ENCODE peak calls at places on chromosomes 3 and 15, in four cellular contexts. F is HepG2, R is K562, Z is GM12878. X is an unnamed sample.

GRCh38 chr3:98786364-98786930 is 23.3 kb downstream of the ST3GAL6 start:
- DNase-seq in F (peak; percentile 89), R (no peak), Z (no peak), X (no peak)

GRCh38 chr3:149534671-149535394 is 60.3 kb downstream of the TM4SF4 start:
- DNase-seq in F (no peak), R (no peak), Z (no peak), X (no peak)

GRCh38 chr3:185150561-185150960 is 2.3 kb downstream of the C3orf70 start:
- DNase-seq in F (no peak), R (no peak), Z (no peak), X (no peak)

GRCh38 chr15:73965094-73965729 is 26.9 kb downstream of the STOML1 start:
- DNase-seq in F (no peak), R (no peak), Z (no peak), X (peak; percentile 28)

GRCh38 chr3:73451276-73451973 is 173.3 kb downstream of the PDZRN3 start:
- DNase-seq in F (no peak), R (no peak), Z (peak; percentile 23), X (no peak)

GRCh38 chr3:197490098-197490497 is 65.7 kb downstream of the BDH1 start:
- DNase-seq in F (peak; percentile 38), R (no peak), Z (no peak), X (no peak)

GRCh38 chr3:31357451-31357850 is 175.3 kb upstream of the STT3B start:
- DNase-seq in F (no peak), R (no peak), Z (no peak), X (no peak)

GRCh38 chr15:91135201-91136130 is 35.4 kb downstream of the SV2B start:
- DNase-seq in F (no peak), R (no peak), Z (peak; percentile 36), X (no peak)

GRCh38 chr15:89486726-89487050 is 9.7 kb downstream of the RHCG start:
- DNase-seq in F (no peak), R (peak; percentile 30), Z (no peak), X (no peak)

GRCh38 chr15:39358441-39359041 is 222.3 kb upstream of the THBS1 start:
- DNase-seq in F (peak; percentile 18), R (peak; percentile 63), Z (no peak), X (no peak)

GRCh38 chr3:194686816-194687637 is 1.3 kb downstream of the FAM43A start:
- DNase-seq in F (no peak), R (no peak), Z (no peak), X (no peak)

GRCh38 chr3:184180165-184180564 is 5.5 kb downstream of the AP2M1 start:
- DNase-seq in F (no peak), R (peak; percentile 51), Z (no peak), X (no peak)

GRCh38 chr3:147360936-147361670 is 45.2 kb downstream of the ZIC4 start:
- DNase-seq in F (no peak), R (no peak), Z (no peak), X (peak; percentile 19)

GRCh38 chr3:196251918-196252317 is 35.6 kb downstream of the SLC51A start:
- DNase-seq in F (no peak), R (no peak), Z (no peak), X (no peak)

GRCh38 chr15:33226559-33227181 is 32.2 kb upstream of the FMN1 start:
- DNase-seq in F (no peak), R (peak; percentile 45), Z (peak; percentile 52), X (peak; percentile 34)

GRCh38 chr3:98556164-98557130 is 24.7 kb downstream of the GPR15 start:
- DNase-seq in F (no peak), R (no peak), Z (peak; percentile 99), X (no peak)

GRCh38 chr15:37061996-37062395 is 38.4 kb downstream of the MEIS2 start:
- DNase-seq in F (no peak), R (no peak), Z (no peak), X (no peak)

GRCh38 chr3:158160958-158161357 is 51.1 kb downstream of the RSRC1 start:
- DNase-seq in F (no peak), R (no peak), Z (no peak), X (no peak)

GRCh38 chr3:60573494-60573893 is 677.8 kb downstream of the FHIT start:
- DNase-seq in F (no peak), R (no peak), Z (no peak), X (no peak)

GRCh38 chr3:76199382-76199781 is 414.0 kb upstream of the ZNF717 start:
- DNase-seq in F (no peak), R (no peak), Z (no peak), X (no peak)

GRCh38 chr3:158337007-158337608 is 227.2 kb downstream of the RSRC1 start:
- DNase-seq in F (no peak), R (no peak), Z (no peak), X (no peak)

GRCh38 chr15:71595846-71596553 is 214.4 kb upstream of the NR2E3 start:
- DNase-seq in F (no peak), R (no peak), Z (no peak), X (no peak)

GRCh38 chr3:59607628-59608027 is 557.8 kb upstream of the CFAP20DC start:
- DNase-seq in F (peak; percentile 34), R (peak; percentile 8), Z (no peak), X (no peak)

GRCh38 chr3:23712656-23713559 is 92.8 kb upstream of the UBE2E1 start:
- DNase-seq in F (no peak), R (peak; percentile 19), Z (no peak), X (no peak)

GRCh38 chr3:39140341-39140971 is 12.9 kb downstream of the CSRNP1 start:
- DNase-seq in F (no peak), R (no peak), Z (no peak), X (no peak)

GRCh38 chr3:114307222-114307840 is 13.5 kb downstream of the TIGIT start:
- DNase-seq in F (no peak), R (no peak), Z (no peak), X (no peak)

GRCh38 chr15:34259557-34259956 is 34.7 kb downstream of the EMC4 start:
- DNase-seq in F (no peak), R (peak; percentile 10), Z (no peak), X (no peak)

GRCh38 chr15:42078903-42079302 is 15.5 kb downstream of the PLA2G4D start:
- DNase-seq in F (no peak), R (no peak), Z (no peak), X (no peak)

GRCh38 chr3:136197159-136197715 is 1.1 kb upstream of the MSL2 start:
- DNase-seq in F (peak; percentile 70), R (no peak), Z (no peak), X (no peak)

GRCh38 chr15:62895139-62895866 is 147.2 kb upstream of the TPM1 start:
- DNase-seq in F (peak; percentile 30), R (no peak), Z (no peak), X (no peak)

GRCh38 chr3:12994607-12995388 is 78.4 kb downstream of the IQSEC1 start:
- DNase-seq in F (peak; percentile 70), R (peak; percentile 95), Z (no peak), X (peak; percentile 94)

GRCh38 chr15:90598053-90598577 is 68.4 kb downstream of the CRTC3 start:
- DNase-seq in F (peak; percentile 40), R (peak; percentile 91), Z (peak; percentile 46), X (no peak)

GRCh38 chr3:191901746-191902145 is 440.8 kb downstream of the PYDC2 start:
- DNase-seq in F (no peak), R (no peak), Z (no peak), X (no peak)

DNA sequence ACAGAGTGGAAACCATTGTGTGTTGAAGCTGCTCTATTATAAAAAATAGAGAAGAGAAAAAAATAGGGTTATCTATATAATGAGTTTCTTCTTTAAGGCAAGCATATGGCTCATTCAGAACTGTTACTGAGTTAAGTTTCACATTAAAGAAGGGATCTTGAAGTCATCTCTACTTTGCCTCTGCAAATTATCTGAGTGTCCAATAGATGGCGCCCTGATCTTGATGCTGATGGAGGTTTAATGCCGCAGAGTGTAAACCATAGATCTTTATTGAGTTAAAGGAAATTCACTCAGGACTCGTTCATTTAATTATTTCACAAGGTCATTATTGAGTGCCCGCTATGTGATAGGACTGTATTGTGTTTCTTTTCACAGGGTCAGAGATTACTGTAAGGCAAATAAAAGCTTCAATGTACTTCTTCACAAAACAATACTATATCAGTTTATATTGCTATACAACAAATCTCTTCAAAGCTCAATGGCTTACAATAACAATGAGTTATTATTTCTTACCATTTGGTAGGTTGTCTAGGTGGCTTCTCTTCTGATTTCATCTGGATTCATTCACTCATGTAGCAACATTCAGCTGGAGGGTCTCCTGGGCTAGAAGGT is 171.4 kb downstream of the NSUN3 start:
- DNase-seq in F (peak; percentile 16), R (peak; percentile 30), Z (no peak), X (peak; percentile 60)
- TF ChIP-seq SP1 in F (no peak), R (no peak), Z (no peak), X (no peak)

GRCh38 chr15:70200511-70200991 is 102.8 kb upstream of the TLE3 start:
- DNase-seq in F (no peak), R (peak; percentile 23), Z (no peak), X (no peak)
- TF ChIP-seq TARDBP in F (no peak), R (no peak), Z (no peak), X (no peak)

DNA sequence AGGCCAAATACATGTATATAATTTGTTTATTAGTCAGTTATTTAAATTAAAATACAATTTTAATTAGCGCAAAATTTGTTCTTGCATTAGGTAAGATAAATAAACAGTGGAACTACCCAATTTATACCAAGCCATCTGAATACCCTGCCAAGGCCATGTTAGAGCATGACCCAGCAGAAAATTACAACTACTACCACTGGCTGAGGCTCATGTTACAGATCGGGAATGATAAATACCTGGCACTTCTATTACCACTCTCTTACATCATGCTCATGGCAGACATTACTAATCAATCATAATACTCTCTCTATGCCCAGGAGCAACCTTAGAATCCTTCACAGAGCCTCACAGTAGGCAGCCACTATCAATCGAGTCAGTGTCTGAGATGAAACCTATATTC is 21.2 kb upstream of the LMOD3 start:
- DNase-seq in F (no peak), R (peak; percentile 20), Z (no peak), X (peak; percentile 56)
- TF ChIP-seq SP1 in F (no peak), R (no peak), Z (no peak), X (no peak)

DNA sequence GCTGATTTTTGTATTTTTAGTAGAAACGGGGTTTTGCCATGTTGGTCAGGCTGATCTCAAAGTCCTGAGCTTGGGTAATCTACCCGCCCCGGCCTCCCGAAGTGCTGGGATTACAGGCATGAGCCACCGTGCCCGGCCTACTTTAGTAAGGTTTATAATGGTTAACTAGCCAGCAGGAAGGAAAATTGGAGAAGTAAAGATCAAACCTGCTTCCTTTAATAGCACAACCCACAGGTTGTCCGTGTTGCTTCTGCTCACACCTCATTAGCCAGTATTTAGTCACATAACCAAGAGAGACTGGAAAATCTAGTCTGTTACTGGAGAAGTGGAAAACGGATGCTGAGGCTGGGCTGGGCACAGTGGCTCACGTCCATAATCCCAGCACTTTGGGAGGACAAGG is 51.9 kb upstream of the TBL1XR1 start:
- DNase-seq in F (no peak), R (no peak), Z (no peak), X (no peak)
- TF ChIP-seq TARDBP in F (no peak), R (no peak), Z (no peak), X (no peak)